ENCODE peak calls at places on chromosomes 11 and 22, in eight cellular contexts. Q is kidney; U is transverse colon; H is pancreas; O is CD8-positive, alpha-beta T cell; L is NT2/D1; K is upper lobe of right lung; S is CD4-positive, CD25-positive, alpha-beta regulatory T cell. Z is an unnamed sample.

GRCh38 chr11:91981995-91982394 is 242.6 kb upstream of the FAT3 start:
- DNase-seq in L (no peak), S (no peak), H (no peak), O (no peak), Q (no peak), K (no peak), U (peak; percentile 36), Z (no peak)

GRCh38 chr22:28051787-28052356 is 132.8 kb upstream of the PITPNB start:
- DNase-seq in S (no peak), Q (no peak), K (peak; percentile 82), L (peak; percentile 55), H (peak; percentile 60), O (no peak), U (peak; percentile 67), Z (no peak)

GRCh38 chr11:130388607-130389205 is 39.7 kb downstream of the ADAMTS8 start:
- DNase-seq in K (no peak), O (no peak), H (no peak), S (no peak), U (no peak), L (no peak), Q (no peak), Z (no peak)

GRCh38 chr11:58039589-58039988 is 8.8 kb downstream of the OR6Q1 start:
- DNase-seq in L (no peak), O (no peak), U (no peak), H (no peak), S (no peak), Q (no peak), K (no peak), Z (no peak)

GRCh38 chr11:6237271-6237670 is 1.6 kb upstream of the CNGA4 start:
- DNase-seq in O (no peak), K (no peak), S (no peak), L (no peak), U (no peak), Q (no peak), H (no peak), Z (no peak)

GRCh38 chr11:118938491-118939411 is 13.0 kb upstream of the BCL9L start:
- DNase-seq in O (no peak), K (peak; percentile 79), S (no peak), U (peak; percentile 33), H (no peak), Q (peak; percentile 21), L (no peak), Z (no peak)

GRCh38 chr11:131668867-131669780 is 298.7 kb downstream of the NTM start:
- DNase-seq in H (no peak), O (no peak), U (peak; percentile 25), S (no peak), L (peak; percentile 48), Q (no peak), K (no peak), Z (peak; percentile 11)

GRCh38 chr11:66543263-66544107 is 2.4 kb downstream of the ZDHHC24 start:
- DNase-seq in K (no peak), S (peak; percentile 78), U (peak; percentile 60), Q (peak; percentile 87), H (no peak), O (peak; percentile 85), L (no peak), Z (peak; percentile 67)

GRCh38 chr22:47796128-47796908 is 1033.9 kb downstream of the TBC1D22A start:
- DNase-seq in U (no peak), Q (no peak), S (no peak), K (no peak), L (no peak), H (no peak), O (peak; percentile 38), Z (no peak)

GRCh38 chr11:75467881-75468280 is 34.9 kb upstream of the KLHL35 start:
- DNase-seq in O (no peak), Q (no peak), S (no peak), L (no peak), K (no peak), H (no peak), U (no peak), Z (no peak)

GRCh38 chr11:78722786-78723185 is 148.1 kb upstream of the NARS2 start:
- DNase-seq in L (no peak), U (no peak), K (no peak), O (no peak), Q (no peak), S (no peak), H (no peak), Z (no peak)

GRCh38 chr22:40599731-40600130 is 36.8 kb downstream of the MRTFA start:
- DNase-seq in Q (no peak), U (no peak), L (no peak), K (no peak), O (no peak), S (no peak), H (no peak), Z (no peak)

GRCh38 chr22:40605676-40606250 is 30.8 kb downstream of the MRTFA start:
- DNase-seq in U (no peak), L (no peak), K (no peak), H (no peak), S (no peak), Q (no peak), O (no peak), Z (no peak)

GRCh38 chr22:40606306-40606705 is 30.2 kb downstream of the MRTFA start:
- DNase-seq in S (no peak), O (no peak), K (no peak), L (no peak), Q (no peak), H (no peak), U (no peak), Z (no peak)

GRCh38 chr22:40602231-40602630 is 34.3 kb downstream of the MRTFA start:
- DNase-seq in L (no peak), Q (no peak), H (no peak), K (no peak), U (no peak), S (no peak), O (no peak), Z (no peak)

DNA sequence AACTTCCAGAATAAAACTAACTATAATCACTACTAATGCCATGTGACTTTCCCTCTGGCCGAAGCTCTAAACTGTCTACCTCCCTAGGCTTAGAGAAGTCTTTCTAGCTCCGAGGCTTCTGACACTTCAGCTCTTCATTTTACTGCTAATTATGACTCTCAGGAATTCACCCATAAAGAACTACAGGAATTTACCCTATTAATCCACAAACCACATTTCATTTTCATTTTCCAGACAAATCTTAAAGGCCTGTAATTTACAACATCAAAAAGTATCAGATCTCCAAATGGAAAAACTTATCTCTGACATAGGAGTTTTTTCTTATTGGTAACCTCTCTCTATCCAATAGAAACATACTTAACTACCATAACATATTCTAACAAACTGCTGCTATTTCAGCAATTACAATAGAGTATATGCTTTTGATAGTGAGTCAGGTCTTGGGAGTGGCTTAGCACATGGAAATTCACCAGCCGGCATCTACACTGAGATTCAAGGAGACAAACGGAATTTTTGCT is 33.4 kb downstream of the MRTFA start:
- DNase-seq in H (no peak), Q (no peak), K (no peak), L (no peak), S (no peak), O (no peak), U (no peak), Z (no peak)
- H3K9me3 ChIP-seq in H (no peaks in the 10 kb centered on the region), Q (no peaks in the 10 kb centered on the region), K (no peaks in the 10 kb centered on the region), L (no peaks in the 10 kb centered on the region), S (no peaks in the 10 kb centered on the region), O (no peaks in the 10 kb centered on the region), U (no peaks in the 10 kb centered on the region), Z (no peaks in the 10 kb centered on the region)

DNA sequence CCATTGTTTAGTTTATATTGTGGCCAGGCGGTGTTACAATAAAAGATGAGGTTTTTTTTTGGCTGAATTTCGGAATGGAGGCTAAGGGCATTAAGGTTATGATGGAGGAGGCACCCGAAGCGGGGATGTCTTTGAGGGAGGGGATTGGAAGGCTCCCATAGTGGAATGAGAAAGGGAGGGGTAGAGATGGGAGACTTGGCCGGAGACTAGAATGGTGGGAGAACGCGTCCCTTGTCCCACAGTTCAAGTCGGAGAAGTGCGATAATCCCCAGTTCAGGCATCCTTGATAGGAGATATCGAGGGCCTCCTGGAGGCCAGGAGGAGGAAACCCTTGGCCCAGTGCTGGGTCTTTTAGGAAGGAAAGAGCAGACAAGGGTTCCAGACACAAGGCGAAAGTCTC is 21.6 kb downstream of the ZNF195 start:
- DNase-seq in K (no peak), S (no peak), Q (no peak), O (no peak), H (no peak), U (no peak), L (no peak), Z (no peak)
- H3K9me3 ChIP-seq in K (peaks cover 58% of the 10 kb centered on the region), S (peaks cover 97% of the 10 kb centered on the region), Q (peaks cover 16% of the 10 kb centered on the region), O (peaks cover 56% of the 10 kb centered on the region), H (peaks cover 4% of the 10 kb centered on the region), U (peaks cover 61% of the 10 kb centered on the region), L (peaks cover 72% of the 10 kb centered on the region), Z (peaks cover 97% of the 10 kb centered on the region)

GRCh38 chr22:48940988-48941902 is 886.4 kb downstream of the BRD1 start:
- DNase-seq in S (no peak), L (no peak), K (peak; percentile 50), O (peak; percentile 31), U (peak; percentile 3), Q (no peak), H (no peak), Z (no peak)
- H3K9me3 ChIP-seq in S (no peaks in the 10 kb centered on the region), L (peaks cover 4% of the 10 kb centered on the region), K (no peaks in the 10 kb centered on the region), O (no peaks in the 10 kb centered on the region), U (no peaks in the 10 kb centered on the region), Q (no peaks in the 10 kb centered on the region), H (no peaks in the 10 kb centered on the region), Z (no peaks in the 10 kb centered on the region)

GRCh38 chr11:17719940-17720795 is 797 bp downstream of the MYOD1 start:
- DNase-seq in H (no peak), S (no peak), U (no peak), O (no peak), L (no peak), K (no peak), Q (no peak), Z (no peak)

GRCh38 chr11:17718015-17718414 is 1.4 kb upstream of the MYOD1 start:
- DNase-seq in O (no peak), Q (no peak), L (no peak), U (no peak), K (no peak), S (no peak), H (no peak), Z (no peak)

GRCh38 chr11:17718510-17718962 is 835 bp upstream of the MYOD1 start:
- DNase-seq in Q (no peak), H (no peak), L (no peak), S (no peak), K (no peak), U (no peak), O (no peak), Z (no peak)

GRCh38 chr11:17720796-17721171 is 1.4 kb downstream of the MYOD1 start:
- DNase-seq in L (no peak), U (no peak), K (no peak), H (no peak), S (no peak), Q (no peak), O (no peak), Z (no peak)

DNA sequence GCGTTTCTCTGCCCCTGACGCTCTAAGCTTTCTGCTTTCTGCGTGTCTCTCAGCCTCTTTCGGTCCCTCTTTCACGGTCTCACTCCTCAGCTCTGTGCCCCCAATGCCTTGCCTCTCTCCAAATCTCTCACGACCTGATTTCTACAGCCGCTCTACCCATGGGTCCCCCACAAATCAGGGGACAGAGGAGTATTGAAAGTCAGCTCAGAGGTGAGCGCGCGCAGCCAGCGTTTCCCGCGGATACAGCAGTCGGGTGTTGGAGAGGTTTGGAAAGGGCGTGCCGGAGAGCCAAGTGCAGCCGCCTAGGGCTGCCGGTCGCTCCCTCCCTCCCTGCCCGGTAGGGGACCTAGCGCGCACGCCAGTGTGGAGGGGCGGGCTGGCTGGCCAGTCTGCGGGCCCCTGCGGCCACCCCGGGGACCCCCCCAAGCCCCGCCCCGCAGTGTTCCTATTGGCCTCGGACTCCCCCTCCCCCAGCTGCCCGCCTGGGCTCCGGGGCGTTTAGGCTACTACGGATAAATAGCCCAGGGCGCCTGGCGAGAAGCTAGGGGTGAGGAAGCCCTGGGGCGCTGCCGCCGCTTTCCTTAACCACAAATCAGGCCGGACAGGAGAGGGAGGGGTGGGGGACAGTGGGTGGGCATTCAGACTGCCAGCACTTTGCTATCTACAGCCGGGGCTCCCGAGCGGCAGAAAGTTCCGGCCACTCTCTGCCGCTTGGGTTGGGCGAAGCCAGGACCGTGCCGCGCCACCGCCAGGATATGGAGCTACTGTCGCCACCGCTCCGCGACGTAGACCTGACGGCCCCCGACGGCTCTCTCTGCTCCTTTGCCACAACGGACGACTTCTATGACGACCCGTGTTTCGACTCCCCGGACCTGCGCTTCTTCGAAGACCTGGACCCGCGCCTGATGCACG is at the start of gene MYOD1:
- DNase-seq in U (no peak), O (no peak), L (no peak), K (no peak), H (no peak), S (no peak), Q (no peak), Z (no peak)
- H3K9me3 ChIP-seq in U (no peaks in the 10 kb centered on the region), O (no peaks in the 10 kb centered on the region), L (no peaks in the 10 kb centered on the region), K (no peaks in the 10 kb centered on the region), H (no peaks in the 10 kb centered on the region), S (no peaks in the 10 kb centered on the region), Q (no peaks in the 10 kb centered on the region), Z (no peaks in the 10 kb centered on the region)

Z was measured in CD4-positive, alpha-beta T cell.